ENCODE peak calls at places on chromosomes 11 and 22, in eight cellular contexts. J, L, Z, A, R, Y, F and M are unnamed samples.

GRCh38 chr11:19736831-19737230 is 24.2 kb downstream of the NAV2 start:
- DNase-seq in J (no peak), L (no peak), Z (no peak), A (no peak), R (no peak), Y (no peak), F (no peak), M (no peak)

GRCh38 chr22:50274311-50274710 is 4.1 kb upstream of the MAPK11 start:
- DNase-seq in J (peak), L (no peak), Z (peak), A (peak), R (peak), Y (peak), F (no peak), M (peak)

GRCh38 chr22:43446881-43447280 is 35.1 kb downstream of the MPPED1 start:
- DNase-seq in J (no peak), L (no peak), Z (peak), A (no peak), R (no peak), Y (no peak), F (no peak), M (no peak)

GRCh38 chr11:45301537-45302246 is 15.6 kb upstream of the SYT13 start:
- DNase-seq in J (no peak), L (no peak), Z (no peak), A (no peak), R (no peak), Y (no peak), F (no peak), M (no peak)

GRCh38 chr11:128725630-128726461 is 32.0 kb downstream of the FLI1 start:
- DNase-seq in J (no peak), L (no peak), Z (no peak), A (no peak), R (peak), Y (peak), F (no peak), M (no peak)

GRCh38 chr11:107562647-107563208 is 2.8 kb downstream of the ALKBH8 start:
- DNase-seq in J (no peak), L (no peak), Z (no peak), A (no peak), R (peak), Y (peak), F (no peak), M (peak)

GRCh38 chr11:72037554-72038311 is 39.0 kb downstream of the IL18BP start:
- DNase-seq in J (no peak), L (no peak), Z (no peak), A (peak), R (peak), Y (no peak), F (no peak), M (peak)

GRCh38 chr11:102468636-102469195 is 16.2 kb upstream of the TMEM123 start:
- DNase-seq in J (no peak), L (no peak), Z (no peak), A (no peak), R (no peak), Y (no peak), F (no peak), M (no peak)

GRCh38 chr11:8719260-8720190 is 36.9 kb downstream of the RPL27A start:
- DNase-seq in J (peak), L (peak), Z (no peak), A (peak), R (peak), Y (peak), F (no peak), M (peak)

GRCh38 chr11:89456681-89457080 is 34.5 kb downstream of the NOX4 start:
- DNase-seq in J (no peak), L (no peak), Z (no peak), A (no peak), R (peak), Y (no peak), F (no peak), M (no peak)

GRCh38 chr11:88280673-88281316 is 56.7 kb downstream of the CTSC start:
- DNase-seq in J (no peak), L (no peak), Z (no peak), A (no peak), R (peak), Y (no peak), F (no peak), M (peak)

GRCh38 chr22:25332386-25332785 is 112.9 kb downstream of the CRYBB2 start:
- DNase-seq in J (no peak), L (no peak), Z (no peak), A (no peak), R (no peak), Y (no peak), F (no peak), M (no peak)

GRCh38 chr22:18977824-18978425 is 41.8 kb upstream of the PRODH start:
- DNase-seq in J (no peak), L (no peak), Z (no peak), A (no peak), R (no peak), Y (no peak), F (peak), M (no peak)

GRCh38 chr22:28237092-28237491 is 318.0 kb upstream of the PITPNB start:
- DNase-seq in J (no peak), L (no peak), Z (no peak), A (no peak), R (peak), Y (peak), F (no peak), M (peak)

GRCh38 chr11:2534131-2534956 is 89.5 kb downstream of the KCNQ1 start:
- DNase-seq in J (peak), L (no peak), Z (no peak), A (peak), R (no peak), Y (no peak), F (peak), M (no peak)

GRCh38 chr22:42844756-42845155 is 12.3 kb downstream of the ARFGAP3 start:
- DNase-seq in J (no peak), L (peak), Z (no peak), A (no peak), R (peak), Y (peak), F (no peak), M (peak)

GRCh38 chr11:40291304-40292100 is 1168.0 kb downstream of the LRRC4C start:
- DNase-seq in J (no peak), L (no peak), Z (no peak), A (no peak), R (no peak), Y (no peak), F (no peak), M (no peak)

GRCh38 chr11:4607782-4608666 is at the start of gene TRIM68:
- DNase-seq in J (peak), L (peak), Z (peak), A (peak), R (peak), Y (peak), F (peak), M (peak)

GRCh38 chr22:26845016-26845728 is 187.8 kb downstream of the MIAT start:
- DNase-seq in J (no peak), L (no peak), Z (no peak), A (no peak), R (peak), Y (no peak), F (no peak), M (no peak)

GRCh38 chr11:112355726-112356125 is 95.1 kb upstream of the PLET1 start:
- DNase-seq in J (no peak), L (no peak), Z (peak), A (no peak), R (peak), Y (peak), F (no peak), M (peak)

GRCh38 chr11:12765428-12765827 is 91.2 kb downstream of the TEAD1 start:
- DNase-seq in J (no peak), L (no peak), Z (peak), A (peak), R (no peak), Y (peak), F (peak), M (peak)

GRCh38 chr11:96045622-96046456 is 121.9 kb upstream of the MTMR2 start:
- DNase-seq in J (no peak), L (no peak), Z (peak), A (peak), R (peak), Y (peak), F (no peak), M (peak)

GRCh38 chr22:42639541-42640241 is 710 bp downstream of the ATP5MGL start:
- DNase-seq in J (no peak), L (no peak), Z (no peak), A (no peak), R (peak), Y (no peak), F (no peak), M (no peak)

GRCh38 chr22:44360686-44361381 is 48.1 kb upstream of the SHISAL1 start:
- DNase-seq in J (peak), L (no peak), Z (peak), A (peak), R (peak), Y (peak), F (peak), M (peak)

GRCh38 chr11:706957-707816 is 1.2 kb downstream of the EPS8L2 start:
- DNase-seq in J (peak), L (no peak), Z (peak), A (no peak), R (peak), Y (no peak), F (peak), M (no peak)

GRCh38 chr22:38016182-38017078 is 32.1 kb upstream of the SOX10 start:
- DNase-seq in J (peak), L (no peak), Z (peak), A (peak), R (peak), Y (peak), F (no peak), M (peak)

DNA sequence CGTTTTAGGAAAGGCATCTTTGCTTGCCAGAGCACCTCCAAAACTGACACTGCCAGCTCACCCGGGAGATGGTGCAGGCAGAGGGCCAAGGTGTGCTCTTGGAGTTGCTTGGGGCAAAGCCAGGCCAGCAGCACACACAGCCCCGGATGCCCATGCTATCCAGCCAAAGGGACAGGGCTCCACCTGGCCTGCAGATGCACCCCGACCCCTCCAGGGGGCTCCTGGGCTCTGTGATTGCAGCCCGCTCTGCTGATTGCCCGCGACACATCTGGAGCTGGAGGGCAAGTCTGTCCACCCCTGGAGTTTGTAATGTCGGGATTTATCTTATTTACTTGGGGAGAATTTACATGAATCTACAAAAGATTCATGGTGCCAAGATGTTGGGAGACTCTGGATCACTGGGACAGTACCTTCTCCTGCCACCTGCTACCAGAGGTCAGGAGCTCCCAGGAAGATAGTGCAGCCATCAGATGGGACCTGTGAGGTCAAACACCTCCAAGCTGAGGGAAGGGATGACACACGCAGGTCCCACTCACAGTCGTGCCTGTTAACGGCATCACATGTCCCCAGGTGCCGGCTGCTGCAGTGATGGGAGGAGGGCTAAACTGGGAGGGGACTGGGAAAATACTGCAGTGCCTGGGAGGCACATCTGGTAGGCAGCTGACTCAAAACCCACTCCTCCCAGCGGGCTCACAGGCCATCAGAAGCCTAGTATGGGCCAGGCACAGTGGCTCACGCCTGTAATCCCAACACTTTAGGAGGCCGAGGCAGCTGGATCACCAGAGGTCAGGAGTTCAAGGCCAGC is 17.2 kb downstream of the CBX7 start:
- DNase-seq in J (peak), L (no peak), Z (peak), A (peak), R (peak), Y (no peak), F (peak), M (no peak)
- TF ChIP-seq CTCF in J (peak), L (peak), Z (no peak), A (peak), R (peak), Y (peak), F (peak), M (peak)

DNA sequence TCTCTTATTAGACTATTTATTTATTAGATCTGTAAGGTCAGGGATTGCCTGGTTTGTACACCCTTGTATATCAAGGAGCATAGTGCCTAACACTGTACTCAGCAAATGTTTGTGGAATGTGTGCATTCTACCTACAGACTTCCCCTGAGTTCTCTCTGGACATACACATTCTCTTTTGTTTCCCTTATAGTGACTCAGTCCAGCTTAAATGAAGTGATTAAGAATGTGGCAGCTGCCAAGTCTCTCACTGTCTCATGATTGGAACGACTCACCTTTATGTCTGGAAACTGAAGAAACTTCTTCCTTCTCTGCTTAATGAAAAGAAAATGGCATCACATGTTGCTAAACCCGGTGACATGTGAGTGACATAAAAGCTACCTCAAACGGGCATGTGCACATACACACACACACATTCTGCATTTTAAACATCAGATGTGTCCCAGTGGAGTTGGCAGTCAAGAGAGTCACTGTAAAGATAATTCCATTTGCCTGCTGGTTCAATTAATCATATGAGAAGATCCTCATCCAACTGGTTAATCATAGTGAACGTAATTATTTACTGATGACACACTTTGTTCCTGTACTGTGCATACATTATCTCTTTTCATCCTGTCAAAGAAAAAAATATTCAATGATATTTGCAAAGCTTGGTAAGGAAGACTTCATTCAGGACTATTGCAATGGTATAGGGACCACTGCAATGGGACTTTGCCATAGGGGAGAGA is 42.8 kb downstream of the GLYAT start:
- DNase-seq in J (no peak), L (peak), Z (no peak), A (no peak), R (no peak), Y (peak), F (no peak), M (peak)
- TF ChIP-seq CTCF in J (no peak), L (no peak), Z (no peak), A (no peak), R (no peak), Y (no peak), F (no peak), M (no peak)

DNA sequence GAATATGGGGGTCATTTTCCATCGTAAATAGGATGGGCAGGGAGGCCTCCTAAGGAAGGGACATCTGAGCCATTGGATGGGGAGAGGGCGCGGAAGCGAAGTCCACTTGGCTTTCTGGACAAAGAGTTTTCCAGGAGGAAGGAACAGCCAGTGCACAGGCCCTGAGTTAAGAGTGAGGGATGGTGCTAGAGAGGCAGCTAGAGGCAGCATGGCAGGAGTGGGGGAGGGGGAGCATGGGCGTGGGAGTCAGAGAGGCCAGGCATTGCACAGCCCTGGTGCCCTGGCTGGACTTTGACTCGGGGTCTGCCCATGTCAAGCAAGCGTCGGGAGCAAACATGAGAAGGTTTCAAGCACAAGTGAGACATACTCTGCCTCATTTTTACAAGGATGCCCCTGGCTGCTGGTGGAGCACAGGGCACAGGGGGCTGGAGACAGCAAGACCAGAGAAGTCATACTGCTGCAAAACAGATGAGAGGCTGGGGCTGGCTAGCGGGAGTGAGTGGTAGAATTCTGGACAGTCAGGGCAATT is 9.0 kb downstream of the GNAZ start:
- DNase-seq in J (no peak), L (no peak), Z (no peak), A (no peak), R (no peak), Y (no peak), F (no peak), M (no peak)
- TF ChIP-seq CTCF in J (no peak), L (no peak), Z (no peak), A (no peak), R (no peak), Y (no peak), F (no peak), M (no peak)

DNA sequence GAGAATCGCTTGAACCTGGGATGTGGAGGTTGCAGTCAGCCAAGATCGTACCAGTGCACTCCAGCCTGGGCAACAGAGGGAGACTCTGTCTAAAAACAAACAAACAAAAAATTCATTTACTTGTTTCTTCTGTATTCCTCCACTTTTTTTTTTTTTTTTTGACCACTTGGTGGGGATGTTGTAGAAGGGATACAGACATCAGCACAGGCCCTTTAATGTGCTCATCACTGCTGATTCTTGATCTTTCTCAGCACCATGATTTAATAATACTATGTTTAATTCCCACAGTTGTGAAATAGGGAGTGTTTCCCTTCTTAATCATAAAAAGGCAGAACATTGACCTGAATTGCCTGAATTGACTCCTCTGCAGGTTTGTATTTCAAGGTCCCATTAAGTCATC is 4.5 kb downstream of the TTC9C start:
- DNase-seq in J (no peak), L (no peak), Z (no peak), A (no peak), R (peak), Y (peak), F (no peak), M (peak)
- TF ChIP-seq CTCF in J (peak), L (peak), Z (no peak), A (no peak), R (no peak), Y (peak), F (no peak), M (peak)

GRCh38 chr11:76714493-76714892 is 43.9 kb upstream of the LRRC32 start:
- DNase-seq in J (no peak), L (no peak), Z (peak), A (no peak), R (no peak), Y (no peak), F (no peak), M (no peak)
- TF ChIP-seq CTCF in J (no peak), L (no peak), Z (no peak), A (no peak), R (no peak), Y (no peak), F (no peak), M (peak)

GRCh38 chr11:115503083-115503885 is 931 bp downstream of the CADM1 start:
- DNase-seq in J (no peak), L (no peak), Z (peak), A (peak), R (peak), Y (peak), F (peak), M (no peak)
- TF ChIP-seq CTCF in J (no peak), L (peak), Z (no peak), A (peak), R (peak), Y (peak), F (peak), M (no peak)

GRCh38 chr11:68113986-68114385 is 7.2 kb downstream of the CHKA start:
- DNase-seq in J (no peak), L (no peak), Z (no peak), A (no peak), R (peak), Y (peak), F (no peak), M (peak)
- TF ChIP-seq CTCF in J (no peak), L (no peak), Z (no peak), A (no peak), R (no peak), Y (peak), F (no peak), M (peak)

DNA sequence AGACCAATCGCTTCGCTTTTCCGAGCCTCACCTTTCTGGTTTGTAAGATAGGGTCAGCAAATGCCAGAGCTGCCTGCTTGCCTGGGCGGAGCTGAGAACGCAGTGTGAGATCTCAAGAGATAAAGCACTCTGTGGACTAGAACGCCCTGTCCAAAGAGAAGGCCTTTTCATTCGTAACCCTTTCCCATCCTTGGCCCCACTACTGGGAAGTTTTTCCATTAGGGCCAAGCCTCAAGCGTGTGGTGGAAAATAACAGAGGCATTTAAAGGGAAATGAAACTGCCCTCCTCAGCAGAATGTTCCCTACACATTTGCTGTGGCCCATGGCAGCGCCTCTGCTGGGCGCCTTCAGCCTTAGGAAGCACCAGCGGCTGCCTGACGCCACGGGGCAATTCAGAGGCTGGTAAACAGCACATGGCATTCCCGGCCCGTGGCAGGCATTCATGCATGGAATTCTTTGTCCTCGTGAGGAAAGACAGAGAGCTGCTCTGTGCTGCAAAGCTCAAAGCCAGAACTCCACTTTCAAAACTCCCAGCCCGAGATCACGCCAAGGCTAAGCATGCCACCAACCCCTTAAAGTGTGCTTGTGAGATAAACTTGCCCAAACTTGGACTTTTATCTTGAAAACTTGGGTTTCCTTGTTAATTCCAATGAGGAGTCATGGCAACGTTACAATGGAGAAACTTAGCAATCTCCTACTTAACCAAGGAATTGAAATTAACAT is 38.1 kb downstream of the AHNAK start:
- DNase-seq in J (peak), L (peak), Z (peak), A (peak), R (peak), Y (peak), F (peak), M (no peak)
- TF ChIP-seq CTCF in J (peak), L (peak), Z (no peak), A (peak), R (no peak), Y (peak), F (peak), M (peak)